ENCODE peak calls at places on chromosomes 1 and 21, in eight cellular contexts. K, E, H, X, D, B, W and L are unnamed samples.

GRCh38 chr1:153534226-153534932 is 1.4 kb downstream of the S100A6 start:
- DNase-seq in X (no peak), H (no peak), K (no peak), W (no peak), E (no peak), D (no peak), B (no peak), L (peak)

GRCh38 chr1:29749546-29749945 is 513.2 kb downstream of the PTPRU start:
- DNase-seq in K (no peak), D (no peak), W (no peak), H (no peak), E (no peak), X (no peak), B (no peak), L (no peak)

GRCh38 chr1:59686574-59686973 is 128.2 kb upstream of the HOOK1 start:
- DNase-seq in H (no peak), B (no peak), W (no peak), D (no peak), X (no peak), E (no peak), K (no peak), L (no peak)

GRCh38 chr1:245768596-245768995 is 613.8 kb downstream of the KIF26B start:
- DNase-seq in E (no peak), H (no peak), K (no peak), W (no peak), D (no peak), B (no peak), X (no peak), L (no peak)

GRCh38 chr1:231676487-231676886 is 49.9 kb downstream of the DISC1 start:
- DNase-seq in K (no peak), W (no peak), H (no peak), B (no peak), E (peak), X (no peak), D (no peak), L (no peak)

GRCh38 chr1:104745875-104746274 is 996.2 kb downstream of the AMY1C start:
- DNase-seq in H (no peak), D (no peak), B (no peak), W (no peak), X (no peak), E (no peak), K (no peak), L (no peak)

GRCh38 chr1:222009105-222009730 is 267.3 kb upstream of the DUSP10 start:
- DNase-seq in H (no peak), K (no peak), B (peak), X (peak), D (no peak), E (no peak), W (no peak), L (no peak)

GRCh38 chr1:22343456-22344426 is 107.9 kb upstream of the ZBTB40 start:
- DNase-seq in E (no peak), B (no peak), X (no peak), H (no peak), D (no peak), W (no peak), K (no peak), L (no peak)

GRCh38 chr1:51304360-51304759 is 26.0 kb downstream of the TTC39A start:
- DNase-seq in W (no peak), D (no peak), X (no peak), E (no peak), B (no peak), H (no peak), K (no peak), L (no peak)

GRCh38 chr21:45037986-45038385 is 36.4 kb upstream of the ADARB1 start:
- DNase-seq in E (no peak), W (no peak), D (no peak), B (no peak), X (no peak), K (no peak), H (no peak), L (no peak)

GRCh38 chr21:8991088-8991907 is 1530.1 kb upstream of the TPTE start:
- DNase-seq in X (no peak), D (no peak), H (no peak), W (no peak), K (no peak), E (no peak), B (no peak), L (no peak)

GRCh38 chr1:18907021-18907913 is 4.9 kb upstream of the ALDH4A1 start:
- DNase-seq in H (no peak), E (peak), X (peak), W (peak), D (peak), B (peak), K (peak), L (peak)

GRCh38 chr1:28860332-28861073 is 48.5 kb downstream of the OPRD1 start:
- DNase-seq in W (no peak), E (no peak), K (no peak), H (no peak), X (no peak), B (no peak), D (no peak), L (no peak)

GRCh38 chr1:197692965-197693364 is 82.3 kb downstream of the DENND1B start:
- DNase-seq in D (no peak), W (no peak), E (peak), B (no peak), K (no peak), H (no peak), X (peak), L (no peak)

GRCh38 chr1:21818661-21819060 is 6.6 kb downstream of the LDLRAD2 start:
- DNase-seq in W (peak), K (peak), X (peak), E (peak), D (no peak), B (peak), H (peak), L (no peak)

GRCh38 chr1:32068891-32069590 is 3.7 kb upstream of the TMEM39B start:
- DNase-seq in E (peak), W (peak), D (no peak), K (no peak), X (no peak), B (no peak), H (no peak), L (no peak)

GRCh38 chr1:243731301-243731891 is 118.6 kb downstream of the AKT3 start:
- DNase-seq in E (no peak), X (no peak), H (no peak), D (no peak), K (peak), W (no peak), B (no peak), L (no peak)

GRCh38 chr1:89306273-89306672 is 33.6 kb upstream of the GBP5 start:
- DNase-seq in K (no peak), D (no peak), X (no peak), H (no peak), E (no peak), B (no peak), W (no peak), L (no peak)

GRCh38 chr1:48021792-48022191 is 24.6 kb upstream of the TRABD2B start:
- DNase-seq in X (no peak), H (no peak), K (no peak), B (no peak), W (no peak), E (no peak), D (no peak), L (no peak)